ENCODE peak calls at places on chromosomes 12 and 14, in ten cellular contexts. G is hepatocyte, C is uterus, X is brain microvascular endothelial cell, Z is stomach, W is foreskin fibroblast, F is HL-60, N is OCI-LY7, I is WERI-Rb-1, L is kidney epithelial cell. M is an unnamed sample.
A peak's percentile ranks its signal among the peaks of the same experiment; 100 is the strongest.

GRCh38 chr14:61558271-61558670 is 137.0 kb upstream of the HIF1A start:
- DNase-seq in Z (no peak), L (no peak), G (no peak), N (no peak), X (no peak), W (no peak), C (no peak), I (no peak), F (no peak), M (no peak)

GRCh38 chr14:100589071-100589759 is 2.0 kb upstream of the BEGAIN start:
- DNase-seq in W (no peak), N (no peak), F (no peak), G (no peak), I (peak; percentile 46), Z (no peak), C (no peak), L (no peak), X (no peak), M (no peak)

GRCh38 chr14:82667006-82667405 is 1133.4 kb upstream of the SEL1L start:
- DNase-seq in F (no peak), L (no peak), W (peak; percentile 3), G (no peak), C (no peak), Z (no peak), X (no peak), I (no peak), N (no peak), M (no peak)

GRCh38 chr12:21828111-21828775 is 53.7 kb upstream of the KCNJ8 start:
- DNase-seq in C (peak; percentile 36), N (no peak), I (no peak), Z (no peak), G (no peak), X (no peak), L (no peak), F (no peak), W (peak; percentile 12), M (no peak)

GRCh38 chr12:9668141-9669018 is 1.1 kb upstream of the CLEC2D start:
- DNase-seq in I (no peak), W (no peak), C (peak; percentile 32), N (no peak), G (no peak), Z (no peak), X (peak; percentile 39), F (no peak), L (no peak), M (no peak)

GRCh38 chr14:61443481-61443880 is 122.1 kb downstream of the PRKCH start:
- DNase-seq in C (no peak), I (no peak), F (no peak), W (no peak), L (no peak), Z (no peak), N (no peak), X (no peak), G (no peak), M (no peak)

GRCh38 chr12:25420116-25420515 is 133.0 kb downstream of the LMNTD1 start:
- DNase-seq in G (no peak), N (no peak), Z (no peak), W (no peak), F (no peak), I (no peak), C (no peak), X (peak; percentile 16), L (no peak), M (no peak)

GRCh38 chr14:52233693-52234092 is 33.8 kb upstream of the PTGDR start:
- DNase-seq in W (no peak), G (no peak), I (no peak), X (no peak), N (no peak), Z (no peak), C (no peak), F (no peak), L (no peak), M (no peak)

GRCh38 chr12:12999276-12999958 is 648 bp downstream of the HEBP1 start:
- DNase-seq in F (no peak), X (no peak), I (no peak), W (no peak), Z (no peak), C (no peak), L (no peak), N (no peak), G (peak; percentile 55), M (no peak)

DNA sequence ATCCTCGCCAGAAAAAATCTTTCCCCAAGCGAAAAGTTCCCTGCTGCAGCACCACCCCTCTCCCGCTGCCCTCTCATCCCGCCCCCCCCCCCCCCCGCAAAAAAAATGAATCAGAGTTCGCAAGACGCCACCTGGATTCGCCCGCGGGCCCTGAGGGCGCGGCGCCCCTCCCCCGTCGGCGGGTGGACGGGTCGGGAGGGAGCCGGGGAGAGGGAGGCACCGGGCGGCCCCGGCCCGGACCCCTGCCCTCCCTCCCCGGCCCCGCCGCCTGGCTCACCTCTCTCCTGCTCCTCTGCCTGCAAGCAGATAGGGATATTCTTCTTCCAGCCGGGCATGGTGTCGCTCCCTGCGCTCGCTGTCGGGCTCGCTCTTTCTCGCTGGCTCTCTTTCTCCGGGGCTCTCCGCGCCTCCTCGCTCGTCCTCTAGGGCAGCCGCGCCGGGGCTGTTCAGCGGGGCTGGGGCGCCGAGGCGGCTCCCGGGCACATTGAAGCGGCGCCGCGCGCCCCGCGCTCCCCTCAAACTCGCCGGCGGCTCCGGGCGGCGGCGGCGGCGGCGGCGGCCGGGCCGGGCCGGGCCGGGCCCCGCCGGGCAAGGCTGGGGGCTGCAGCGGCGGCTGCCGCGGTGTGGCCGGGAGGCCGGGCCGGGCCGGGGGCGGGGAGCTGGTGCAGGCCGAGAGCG is 200.2 kb upstream of the CAND1 start:
- DNase-seq in C (peak; percentile 27), W (peak; percentile 29), I (peak; percentile 54), N (peak; percentile 48), G (peak; percentile 80), X (no peak), L (no peak), Z (peak; percentile 34), F (peak; percentile 9), M (no peak)
- H3K4me3 ChIP-seq in C (peak overlapping the region; percentile 58), W (peak overlapping the region; percentile 54), I (peak overlapping the region; percentile 60), N (peak overlapping the region; percentile 63), G (peak overlapping the region; percentile 91), X (peak overlapping the region; percentile 58), L (peak overlapping the region; percentile 80), Z (peak overlapping the region; percentile 68), F (peak overlapping the region; percentile 45), M (peak overlapping the region; percentile 49)

GRCh38 chr14:38252066-38252710 is 3.7 kb downstream of the CLEC14A start:
- DNase-seq in I (no peak), G (no peak), X (no peak), F (no peak), C (no peak), N (no peak), Z (no peak), L (no peak), W (no peak), M (no peak)

GRCh38 chr14:38250316-38250715 is 5.6 kb downstream of the CLEC14A start:
- DNase-seq in C (no peak), I (no peak), X (no peak), N (no peak), L (no peak), F (no peak), Z (no peak), G (no peak), W (peak; percentile 5), M (no peak)

GRCh38 chr14:38243696-38244250 is 12.1 kb downstream of the CLEC14A start:
- DNase-seq in F (no peak), I (no peak), W (no peak), X (no peak), N (no peak), G (no peak), L (no peak), C (no peak), Z (no peak), M (no peak)

DNA sequence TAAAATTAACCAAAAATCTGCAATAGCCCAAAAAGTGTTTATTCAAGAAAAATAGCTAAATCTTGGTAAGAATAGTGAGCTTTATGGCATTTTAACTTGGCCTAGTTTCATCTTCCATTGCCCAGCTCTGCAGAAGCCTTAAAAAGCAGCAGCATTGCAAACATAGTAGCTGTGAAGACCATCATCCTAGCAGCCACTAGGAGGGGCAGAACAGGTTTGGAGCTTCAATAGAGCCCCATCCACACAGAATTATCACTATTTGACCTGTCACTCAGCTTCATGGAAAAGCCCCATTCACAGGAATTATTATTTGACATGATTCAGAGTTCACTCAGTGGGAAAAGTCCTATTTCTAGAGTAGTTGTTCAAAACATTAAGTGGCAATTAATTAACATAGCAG is 7.3 kb downstream of the CLEC14A start:
- DNase-seq in I (no peak), X (no peak), N (peak; percentile 24), C (no peak), G (no peak), W (no peak), Z (no peak), L (no peak), F (no peak), M (no peak)
- TF ChIP-seq CTCF in I (peak; percentile 3), X (peak; percentile 40), N (peak; percentile 63), C (no peak), G (peak; percentile 2), W (peak; percentile 22), Z (no peak), L (peak; percentile 24), F (no peak), M (no peak)

DNA sequence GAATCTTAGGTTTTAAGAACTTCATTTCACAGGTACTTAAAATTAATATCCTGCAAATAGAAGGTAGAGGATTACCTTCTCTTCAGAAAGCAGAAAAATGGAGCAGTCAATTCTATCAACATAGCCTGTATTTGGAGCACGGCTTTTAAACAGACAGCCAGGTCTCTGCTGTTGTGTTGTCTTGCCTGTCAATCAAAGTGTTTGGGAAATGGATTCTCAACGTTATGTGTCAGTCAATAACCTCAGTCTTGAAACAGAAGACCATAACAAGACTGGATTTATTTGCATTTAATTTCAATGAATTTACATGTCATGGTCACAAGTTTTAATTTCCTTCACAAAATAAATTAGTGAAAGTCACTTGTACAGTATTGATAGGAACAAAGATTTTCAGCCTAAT is 51.9 kb upstream of the KRR1 start:
- DNase-seq in L (no peak), Z (no peak), N (no peak), I (no peak), C (no peak), X (no peak), F (no peak), W (no peak), G (no peak), M (no peak)
- H3K4me3 ChIP-seq in L (no peak overlapping the region), Z (no peak overlapping the region), N (no peak overlapping the region), I (no peak overlapping the region), C (no peak overlapping the region), X (no peak overlapping the region), F (no peak overlapping the region), W (no peak overlapping the region), G (no peak overlapping the region), M (no peak overlapping the region)

DNA sequence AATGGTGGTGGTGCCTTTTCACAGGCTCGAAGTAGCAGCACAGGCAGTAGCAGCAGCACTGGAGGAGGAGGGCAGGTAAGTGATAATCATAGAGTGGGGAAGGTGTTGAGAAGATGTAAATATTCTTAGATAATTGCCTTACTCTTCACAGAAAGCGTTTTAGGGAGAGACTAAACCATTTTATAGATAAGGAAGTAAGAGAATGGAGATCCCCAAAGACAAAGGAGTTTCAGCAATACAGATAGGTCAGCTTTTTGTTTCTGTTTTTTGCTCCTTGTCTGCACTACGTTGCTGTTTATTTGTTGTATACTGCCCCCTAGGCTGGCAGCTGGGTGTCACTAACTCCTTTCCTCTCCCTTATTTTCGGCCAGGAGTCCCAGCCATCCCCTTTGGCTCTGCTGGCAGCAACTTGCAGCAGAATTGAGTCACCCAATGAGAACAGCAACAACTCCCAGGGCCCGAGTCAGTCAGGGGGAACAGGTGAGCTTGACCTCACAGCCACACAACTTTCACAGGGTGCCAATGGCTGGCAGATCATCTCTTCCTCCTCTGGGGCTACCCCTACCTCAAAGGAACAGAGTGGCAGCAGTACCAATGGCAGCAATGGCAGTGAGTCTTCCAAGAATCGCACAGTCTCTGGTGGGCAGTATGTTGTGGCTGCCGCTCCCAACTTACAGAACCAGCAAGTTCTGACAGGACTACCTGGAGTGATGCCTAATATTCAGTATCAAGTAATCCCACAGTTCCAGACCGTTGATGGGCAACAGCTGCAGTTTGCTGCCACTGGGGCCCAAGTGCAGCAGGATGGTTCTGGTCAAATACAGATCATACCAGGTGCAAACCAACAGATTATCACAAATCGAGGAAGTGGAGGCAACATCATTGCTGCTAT is 2.0 kb downstream of the SP1 start:
- DNase-seq in N (peak; percentile 67), C (peak; percentile 65), Z (peak; percentile 57), X (peak; percentile 38), F (peak; percentile 73), L (peak; percentile 84), I (peak; percentile 42), W (peak; percentile 50), G (peak; percentile 54), M (no peak)
- TF ChIP-seq CTCF in N (peak; percentile 83), C (peak; percentile 28), Z (peak; percentile 44), X (peak; percentile 41), F (peak; percentile 10), L (peak; percentile 48), I (peak; percentile 56), W (peak; percentile 29), G (peak; percentile 34), M (peak; percentile 4)